ENCODE peak calls at places on chromosomes 6 and 20, in six cellular contexts. H is GM06990; I is breast epithelium; C is CD8-positive, alpha-beta memory T cell; K is stomach; Y is GM23338. T is an unnamed sample. For H3K36me3, the result is how much of the 10 kb centered on the place peaks cover.

GRCh38 chr6:101396552-101397173 is 3.2 kb downstream of the GRIK2 start:
- DNase-seq in H (no peak), I (no peak), C (no peak), K (peak), Y (peak), T (peak)

GRCh38 chr6:154463573-154464419 is 46.7 kb downstream of the CNKSR3 start:
- DNase-seq in H (no peak), I (no peak), C (no peak), K (no peak), Y (no peak), T (no peak)

GRCh38 chr6:129683606-129684322 is 26.2 kb downstream of the ARHGAP18 start:
- DNase-seq in H (peak), I (peak), C (peak), K (peak), Y (no peak), T (no peak)

GRCh38 chr6:75210885-75211739 is 5.3 kb upstream of the COL12A1 start:
- DNase-seq in H (no peak), I (no peak), C (peak), K (peak), Y (peak), T (peak)

GRCh38 chr6:132259070-132259469 is 142.2 kb downstream of the MOXD1 start:
- DNase-seq in H (no peak), I (no peak), C (no peak), K (no peak), Y (peak), T (peak)

GRCh38 chr6:107125771-107126170 is 10.5 kb upstream of the BEND3 start:
- DNase-seq in H (no peak), I (no peak), C (no peak), K (no peak), Y (no peak), T (no peak)

GRCh38 chr6:149876241-149876933 is 12.2 kb upstream of the LRP11 start:
- DNase-seq in H (no peak), I (no peak), C (no peak), K (no peak), Y (no peak), T (no peak)

GRCh38 chr6:105346052-105346451 is 56.8 kb downstream of the PREP start:
- DNase-seq in H (no peak), I (no peak), C (no peak), K (no peak), Y (no peak), T (peak)

GRCh38 chr20:36824142-36824940 is 50.8 kb upstream of the DSN1 start:
- DNase-seq in H (no peak), I (no peak), C (no peak), K (no peak), Y (no peak), T (no peak)

GRCh38 chr6:157323924-157324276 is 581 bp upstream of the TMEM242 start:
- DNase-seq in H (no peak), I (peak), C (no peak), K (peak), Y (peak), T (peak)

GRCh38 chr6:135212020-135212806 is 31.1 kb downstream of the MYB start:
- DNase-seq in H (no peak), I (peak), C (no peak), K (no peak), Y (no peak), T (no peak)

GRCh38 chr6:3455121-3455489 is 1.7 kb downstream of the SLC22A23 start:
- DNase-seq in H (peak), I (no peak), C (peak), K (peak), Y (no peak), T (no peak)

GRCh38 chr20:35462351-35462750 is 7.0 kb downstream of the CEP250 start:
- DNase-seq in H (no peak), I (no peak), C (no peak), K (no peak), Y (no peak), T (no peak)

GRCh38 chr20:7879883-7880282 is 60.4 kb downstream of the HAO1 start:
- DNase-seq in H (no peak), I (no peak), C (no peak), K (no peak), Y (peak), T (no peak)

GRCh38 chr20:34209111-34209510 is 32.1 kb upstream of the ASIP start:
- DNase-seq in H (no peak), I (no peak), C (no peak), K (no peak), Y (no peak), T (no peak)
- H3K36me3 ChIP-seq in H (under half), I (under half), C (under half), K (under half), Y (under half), T (under half)

GRCh38 chr20:51789434-51789833 is 12.9 kb downstream of the SALL4 start:
- DNase-seq in H (no peak), I (no peak), C (no peak), K (no peak), Y (no peak), T (no peak)

GRCh38 chr20:51788822-51789221 is 13.5 kb downstream of the SALL4 start:
- DNase-seq in H (no peak), I (no peak), C (no peak), K (no peak), Y (no peak), T (no peak)

GRCh38 chr20:51790256-51790655 is 12.1 kb downstream of the SALL4 start:
- DNase-seq in H (no peak), I (no peak), C (no peak), K (no peak), Y (no peak), T (no peak)

GRCh38 chr20:51784299-51784698 is 16.1 kb upstream of the ATP9A start:
- DNase-seq in H (no peak), I (no peak), C (no peak), K (no peak), Y (no peak), T (no peak)
- H3K36me3 ChIP-seq in H (under half), I (under half), C (under half), K (under half), Y (half or more), T (under half)

DNA sequence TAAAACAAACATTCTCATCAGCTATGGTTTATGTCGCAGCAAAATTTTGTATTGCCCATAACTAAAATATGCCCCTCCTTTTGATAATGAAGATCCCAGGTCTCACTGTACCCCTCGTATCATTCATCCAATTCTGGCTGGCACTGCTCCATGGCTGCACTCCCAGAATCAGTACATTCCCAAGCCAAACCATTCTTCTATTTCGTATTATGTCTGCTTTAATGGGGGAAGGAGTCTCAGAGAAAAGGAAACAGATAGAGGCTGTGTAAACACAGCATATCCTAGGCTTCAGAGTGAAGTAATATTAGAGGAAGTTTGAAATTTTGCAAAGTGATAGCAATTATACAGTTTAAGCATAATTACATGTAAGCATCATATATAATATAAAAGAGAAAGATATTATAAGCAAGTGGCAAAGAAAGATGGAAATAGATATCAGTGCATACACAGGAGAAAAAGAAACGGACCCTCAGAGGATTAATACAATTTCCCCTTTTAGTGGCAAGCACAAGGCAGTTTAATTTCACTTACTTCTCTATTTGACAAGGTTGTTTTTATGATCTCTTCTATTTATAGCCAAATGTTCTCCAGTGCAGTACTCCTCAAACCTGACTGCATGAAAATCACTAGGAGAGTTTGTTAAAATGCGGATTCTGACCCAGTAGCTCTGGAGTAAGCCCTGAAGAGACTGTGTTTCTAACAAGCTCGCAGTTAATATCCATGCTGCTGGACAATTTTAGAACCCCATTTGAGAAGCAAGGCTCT is 56.5 kb upstream of the TENT5A start:
- DNase-seq in H (no peak), I (no peak), C (no peak), K (no peak), Y (no peak), T (no peak)
- H3K36me3 ChIP-seq in H (under half), I (under half), C (under half), K (under half), Y (under half), T (under half)

GRCh38 chr20:51429696-51430095 is 112.8 kb downstream of the NFATC2 start:
- DNase-seq in H (no peak), I (no peak), C (no peak), K (no peak), Y (no peak), T (no peak)
- H3K36me3 ChIP-seq in H (under half), I (under half), C (under half), K (under half), Y (under half), T (under half)

DNA sequence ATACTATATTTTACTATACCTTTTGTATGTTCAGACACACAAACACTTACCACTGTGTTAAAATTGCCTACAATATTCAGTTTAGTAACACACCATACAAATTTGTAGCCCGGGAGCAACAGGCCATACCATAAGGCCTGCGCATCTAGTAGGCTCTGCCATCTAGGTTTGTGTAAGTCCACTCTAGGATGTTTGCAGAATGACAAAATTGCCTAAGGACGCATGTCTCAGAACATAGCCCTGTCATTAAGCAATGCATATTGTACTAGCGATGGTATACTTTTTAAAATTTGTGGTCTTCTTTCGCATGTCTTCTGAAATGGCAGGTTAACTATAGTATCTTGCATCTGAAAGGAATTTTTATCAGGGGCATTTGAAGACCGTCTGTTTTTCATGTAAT is 26.6 kb upstream of the MAP7 start:
- DNase-seq in H (no peak), I (no peak), C (no peak), K (no peak), Y (no peak), T (no peak)
- H3K36me3 ChIP-seq in H (under half), I (under half), C (under half), K (half or more), Y (under half), T (under half)

DNA sequence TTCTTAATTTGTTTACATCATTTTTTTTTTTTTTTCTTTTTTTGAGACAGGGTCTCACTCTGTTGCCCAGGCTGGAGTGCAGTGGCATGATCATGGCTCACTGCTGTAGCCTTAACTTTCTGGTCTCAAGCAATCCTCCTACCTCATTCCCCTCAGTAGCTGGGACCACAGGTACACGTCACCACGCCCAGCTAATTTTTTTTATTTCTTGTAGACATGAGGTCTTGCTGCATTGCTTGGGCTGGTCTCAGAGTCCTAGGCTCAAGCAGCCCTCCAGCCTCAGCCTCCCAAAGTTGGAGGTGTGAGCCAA is 30.3 kb downstream of the RPF2 start:
- DNase-seq in H (no peak), I (no peak), C (no peak), K (no peak), Y (no peak), T (no peak)
- H3K36me3 ChIP-seq in H (under half), I (under half), C (under half), K (under half), Y (half or more), T (half or more)

GRCh38 chr6:109363753-109364152 is 18.5 kb downstream of the CD164 start:
- DNase-seq in H (no peak), I (no peak), C (no peak), K (no peak), Y (no peak), T (no peak)
- H3K36me3 ChIP-seq in H (under half), I (under half), C (under half), K (half or more), Y (under half), T (half or more)

GRCh38 chr20:43717616-43717995 is 9.2 kb downstream of the GTSF1L start:
- DNase-seq in H (no peak), I (no peak), C (no peak), K (no peak), Y (no peak), T (no peak)
- H3K36me3 ChIP-seq in H (under half), I (under half), C (under half), K (under half), Y (under half), T (under half)

T was measured in HAP-1.